ENCODE peak calls at places on chromosomes 2 and 18, in five cellular contexts. One of them, this sample, is unnamed.

GRCh38 chr18:67463829-67464228 is 52.7 kb downstream of the DSEL start:
- DNase-seq in mammary epithelial cell: peak; percentile 17
- DNase-seq in astrocyte: no peak
- DNase-seq in NCI-H69: peak; percentile 40
- DNase-seq in hepatocyte: peak; percentile 11
- DNase-seq in this sample: peak; percentile 27

GRCh38 chr18:27778441-27778840 is 398.5 kb downstream of the CDH2 start:
- DNase-seq in mammary epithelial cell: peak; percentile 4
- DNase-seq in astrocyte: peak; percentile 7
- DNase-seq in NCI-H69: peak; percentile 59
- DNase-seq in hepatocyte: peak; percentile 13
- DNase-seq in this sample: peak; percentile 10

GRCh38 chr18:49768051-49768391 is 45.3 kb downstream of the ACAA2 start:
- DNase-seq in mammary epithelial cell: peak; percentile 65
- DNase-seq in astrocyte: peak; percentile 50
- DNase-seq in NCI-H69: peak; percentile 69
- DNase-seq in hepatocyte: peak; percentile 80
- DNase-seq in this sample: peak; percentile 41

GRCh38 chr2:58449286-58450010 is 208.3 kb upstream of the FANCL start:
- DNase-seq in mammary epithelial cell: no peak
- DNase-seq in astrocyte: peak; percentile 51
- DNase-seq in NCI-H69: peak; percentile 41
- DNase-seq in hepatocyte: no peak
- DNase-seq in this sample: peak; percentile 43

GRCh38 chr2:98486374-98486981 is 41.8 kb downstream of the INPP4A start:
- DNase-seq in mammary epithelial cell: no peak
- DNase-seq in astrocyte: no peak
- DNase-seq in NCI-H69: no peak
- DNase-seq in hepatocyte: no peak
- DNase-seq in this sample: no peak

GRCh38 chr2:217948897-217949296 is 53.9 kb downstream of the TNS1 start:
- DNase-seq in mammary epithelial cell: no peak
- DNase-seq in astrocyte: no peak
- DNase-seq in NCI-H69: no peak
- DNase-seq in hepatocyte: no peak
- DNase-seq in this sample: no peak

GRCh38 chr18:76426738-76427305 is 68.2 kb downstream of the ZNF516 start:
- DNase-seq in mammary epithelial cell: no peak
- DNase-seq in astrocyte: no peak
- DNase-seq in NCI-H69: no peak
- DNase-seq in hepatocyte: peak; percentile 57
- DNase-seq in this sample: peak; percentile 51

GRCh38 chr18:33844232-33844631 is 266.2 kb downstream of the ASXL3 start:
- DNase-seq in mammary epithelial cell: no peak
- DNase-seq in astrocyte: no peak
- DNase-seq in NCI-H69: peak; percentile 33
- DNase-seq in hepatocyte: no peak
- DNase-seq in this sample: no peak

GRCh38 chr18:13218376-13219011 is at the start of gene LDLRAD4:
- DNase-seq in mammary epithelial cell: no peak
- DNase-seq in astrocyte: no peak
- DNase-seq in NCI-H69: peak; percentile 73
- DNase-seq in hepatocyte: peak; percentile 55
- DNase-seq in this sample: no peak

GRCh38 chr2:191617589-191617988 is 60.3 kb upstream of the NABP1 start:
- DNase-seq in mammary epithelial cell: no peak
- DNase-seq in astrocyte: no peak
- DNase-seq in NCI-H69: no peak
- DNase-seq in hepatocyte: no peak
- DNase-seq in this sample: no peak

GRCh38 chr18:63119647-63120046 is 199.9 kb downstream of the BCL2 start:
- DNase-seq in mammary epithelial cell: no peak
- DNase-seq in astrocyte: peak; percentile 2
- DNase-seq in NCI-H69: peak; percentile 82
- DNase-seq in hepatocyte: no peak
- DNase-seq in this sample: peak; percentile 57

GRCh38 chr2:117232305-117232704 is 582.2 kb upstream of the DDX18 start:
- DNase-seq in mammary epithelial cell: no peak
- DNase-seq in astrocyte: no peak
- DNase-seq in NCI-H69: no peak
- DNase-seq in hepatocyte: peak; percentile 26
- DNase-seq in this sample: peak; percentile 53

GRCh38 chr2:134375935-134376334 is 122.1 kb downstream of the MGAT5 start:
- DNase-seq in mammary epithelial cell: no peak
- DNase-seq in astrocyte: peak; percentile 67
- DNase-seq in NCI-H69: peak; percentile 62
- DNase-seq in hepatocyte: peak; percentile 53
- DNase-seq in this sample: no peak

GRCh38 chr2:101047774-101048173 is 45.7 kb downstream of the RPL31 start:
- DNase-seq in mammary epithelial cell: peak; percentile 15
- DNase-seq in astrocyte: no peak
- DNase-seq in NCI-H69: no peak
- DNase-seq in hepatocyte: no peak
- DNase-seq in this sample: no peak

GRCh38 chr18:48743046-48743445 is 204.2 kb downstream of the CTIF start:
- DNase-seq in mammary epithelial cell: peak; percentile 38
- DNase-seq in astrocyte: peak; percentile 52
- DNase-seq in NCI-H69: no peak
- DNase-seq in hepatocyte: peak; percentile 41
- DNase-seq in this sample: no peak

GRCh38 chr2:104855174-104856085 is 1.5 kb downstream of the POU3F3 start:
- DNase-seq in mammary epithelial cell: no peak
- DNase-seq in astrocyte: no peak
- DNase-seq in NCI-H69: no peak
- DNase-seq in hepatocyte: no peak
- DNase-seq in this sample: no peak

GRCh38 chr18:37529296-37529695 is 36.3 kb downstream of the CELF4 start:
- DNase-seq in mammary epithelial cell: no peak
- DNase-seq in astrocyte: no peak
- DNase-seq in NCI-H69: no peak
- DNase-seq in hepatocyte: no peak
- DNase-seq in this sample: no peak

GRCh38 chr2:176468471-176468870 is 199.2 kb downstream of the MTX2 start:
- DNase-seq in mammary epithelial cell: peak; percentile 52
- DNase-seq in astrocyte: no peak
- DNase-seq in NCI-H69: no peak
- DNase-seq in hepatocyte: no peak
- DNase-seq in this sample: no peak

GRCh38 chr2:241234066-241234790 is 45.8 kb downstream of the ANO7 start:
- DNase-seq in mammary epithelial cell: no peak
- DNase-seq in astrocyte: no peak
- DNase-seq in NCI-H69: no peak
- DNase-seq in hepatocyte: no peak
- DNase-seq in this sample: no peak

GRCh38 chr18:80148316-80149199 is 39.5 kb downstream of the ADNP2 start:
- DNase-seq in mammary epithelial cell: peak; percentile 26
- DNase-seq in astrocyte: peak; percentile 14
- DNase-seq in NCI-H69: peak; percentile 75
- DNase-seq in hepatocyte: no peak
- DNase-seq in this sample: no peak

GRCh38 chr18:73827801-73828200 is 319.8 kb downstream of the FBXO15 start:
- DNase-seq in mammary epithelial cell: no peak
- DNase-seq in astrocyte: peak; percentile 5
- DNase-seq in NCI-H69: no peak
- DNase-seq in hepatocyte: no peak
- DNase-seq in this sample: peak; percentile 5

GRCh38 chr2:31078579-31079105 is 59.6 kb downstream of the GALNT14 start:
- DNase-seq in mammary epithelial cell: peak; percentile 24
- DNase-seq in astrocyte: no peak
- DNase-seq in NCI-H69: no peak
- DNase-seq in hepatocyte: no peak
- DNase-seq in this sample: no peak

GRCh38 chr2:239263937-239264837 is 136.6 kb downstream of the HDAC4 start:
- DNase-seq in mammary epithelial cell: no peak
- DNase-seq in astrocyte: peak; percentile 44
- DNase-seq in NCI-H69: peak; percentile 4
- DNase-seq in hepatocyte: peak; percentile 15
- DNase-seq in this sample: no peak

GRCh38 chr2:149388120-149388816 is 57.9 kb downstream of the LYPD6 start:
- DNase-seq in mammary epithelial cell: no peak
- DNase-seq in astrocyte: no peak
- DNase-seq in NCI-H69: peak; percentile 40
- DNase-seq in hepatocyte: no peak
- DNase-seq in this sample: no peak

GRCh38 chr2:191607101-191607500 is 70.8 kb upstream of the NABP1 start:
- DNase-seq in mammary epithelial cell: peak; percentile 38
- DNase-seq in astrocyte: peak; percentile 21
- DNase-seq in NCI-H69: no peak
- DNase-seq in hepatocyte: no peak
- DNase-seq in this sample: no peak

This sample was measured in OCI-M1.